ENCODE peak calls at places on chromosome 13, in seven cellular contexts. Q is PC-3, E is IMR-90, B is lung, M is tibial artery, Y is astrocyte, W is transverse colon. K is an unnamed sample. For H3K27me3, the result is how much of the 10 kb centered on the place peaks cover.

GRCh38 chr13:27053235-27053884 is 118.3 kb downstream of the USP12 start:
- DNase-seq in Q (no peak), E (no peak), B (no peak), M (no peak), Y (no peak), W (no peak), K (no peak)

GRCh38 chr13:62123409-62123808 is 707.8 kb upstream of the PCDH20 start:
- DNase-seq in Q (no peak), E (no peak), B (no peak), M (no peak), Y (no peak), W (no peak), K (no peak)

GRCh38 chr13:109720758-109721184 is 65.6 kb downstream of the IRS2 start:
- DNase-seq in Q (no peak), E (no peak), B (no peak), M (no peak), Y (no peak), W (no peak), K (no peak)

GRCh38 chr13:94660695-94661324 is 51.5 kb downstream of the SOX21 start:
- DNase-seq in Q (peak), E (peak), B (no peak), M (no peak), Y (peak), W (no peak), K (no peak)

GRCh38 chr13:55500694-55501093 is 1640.0 kb upstream of the PRR20A start:
- DNase-seq in Q (no peak), E (no peak), B (no peak), M (no peak), Y (no peak), W (no peak), K (no peak)

GRCh38 chr13:74134226-74134776 is at the start of gene KLF12:
- DNase-seq in Q (peak), E (peak), B (peak), M (peak), Y (peak), W (peak), K (no peak)

GRCh38 chr13:40533072-40533471 is 133.4 kb downstream of the FOXO1 start:
- DNase-seq in Q (no peak), E (no peak), B (no peak), M (no peak), Y (no peak), W (no peak), K (no peak)

GRCh38 chr13:92103673-92104296 is 705.4 kb downstream of the GPC5 start:
- DNase-seq in Q (peak), E (peak), B (no peak), M (no peak), Y (peak), W (no peak), K (no peak)

GRCh38 chr13:104327217-104327616 is 1261.0 kb upstream of the SLC10A2 start:
- DNase-seq in Q (no peak), E (no peak), B (no peak), M (no peak), Y (peak), W (no peak), K (no peak)

GRCh38 chr13:114004416-114005205 is 30.7 kb upstream of the C13orf46 start:
- DNase-seq in Q (no peak), E (peak), B (no peak), M (peak), Y (peak), W (no peak), K (no peak)

GRCh38 chr13:23743269-23743668 is 145.9 kb downstream of the MIPEP start:
- DNase-seq in Q (peak), E (no peak), B (no peak), M (no peak), Y (no peak), W (no peak), K (no peak)

GRCh38 chr13:51221674-51222509 is at the start of gene FAM124A:
- DNase-seq in Q (peak), E (peak), B (no peak), M (no peak), Y (no peak), W (peak), K (peak)
- TF ChIP-seq CTCF in Q (no peak), E (peak), B (no peak), M (no peak), Y (no peak), W (peak), K (no peak)

GRCh38 chr13:39411501-39411900 is 191.5 kb downstream of the LHFPL6 start:
- DNase-seq in Q (no peak), E (no peak), B (no peak), M (no peak), Y (no peak), W (no peak), K (no peak)

GRCh38 chr13:39407786-39408185 is 195.2 kb downstream of the LHFPL6 start:
- DNase-seq in Q (no peak), E (no peak), B (no peak), M (no peak), Y (no peak), W (no peak), K (no peak)

GRCh38 chr13:39408512-39408911 is 194.5 kb downstream of the LHFPL6 start:
- DNase-seq in Q (no peak), E (no peak), B (no peak), M (no peak), Y (no peak), W (no peak), K (no peak)

GRCh38 chr13:39407138-39407537 is 195.9 kb downstream of the LHFPL6 start:
- DNase-seq in Q (no peak), E (no peak), B (no peak), M (no peak), Y (no peak), W (no peak), K (no peak)

GRCh38 chr13:39410089-39410901 is 192.7 kb downstream of the LHFPL6 start:
- DNase-seq in Q (no peak), E (peak), B (no peak), M (no peak), Y (peak), W (no peak), K (peak)
- H3K4me3 ChIP-seq in Q (no peak), E (no peak), B (no peak), M (no peak), Y (no peak), W (no peak), K (no peak)

GRCh38 chr13:77378662-77379061 is 51.8 kb upstream of the MYCBP2 start:
- DNase-seq in Q (no peak), E (no peak), B (no peak), M (no peak), Y (no peak), W (no peak), K (no peak)

GRCh38 chr13:77383097-77383496 is 56.2 kb upstream of the MYCBP2 start:
- DNase-seq in Q (no peak), E (no peak), B (no peak), M (no peak), Y (no peak), W (no peak), K (no peak)

GRCh38 chr13:77377016-77377415 is 50.1 kb upstream of the MYCBP2 start:
- DNase-seq in Q (peak), E (no peak), B (no peak), M (no peak), Y (no peak), W (no peak), K (no peak)

GRCh38 chr13:77381059-77381458 is 54.2 kb upstream of the MYCBP2 start:
- DNase-seq in Q (no peak), E (no peak), B (no peak), M (no peak), Y (no peak), W (no peak), K (no peak)

GRCh38 chr13:77379508-77379907 is 52.6 kb upstream of the MYCBP2 start:
- DNase-seq in Q (no peak), E (no peak), B (no peak), M (no peak), Y (no peak), W (no peak), K (no peak)
- H3K27me3 ChIP-seq in Q (under half), E (under half), B (under half), M (under half), Y (under half), W (under half), K (under half)

DNA sequence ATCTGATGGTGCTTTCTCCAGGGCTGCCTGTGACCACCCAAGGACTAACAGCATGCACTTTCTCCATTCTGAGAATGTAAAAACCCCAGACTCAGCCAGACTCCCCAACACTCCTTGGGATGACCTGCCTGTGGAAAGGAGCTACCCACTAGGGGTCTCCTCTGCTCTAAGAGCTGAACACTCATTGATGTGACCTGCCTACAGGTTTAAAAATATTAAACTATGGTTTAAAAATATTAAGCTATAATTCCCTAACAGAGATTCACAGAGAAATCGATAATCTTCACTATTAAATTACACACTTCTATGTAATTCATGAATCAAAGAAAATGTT is 696.2 kb upstream of the SLITRK5 start:
- DNase-seq in Q (no peak), E (no peak), B (no peak), M (no peak), Y (no peak), W (no peak), K (no peak)
- TF ChIP-seq CTCF in Q (peak), E (peak), B (no peak), M (no peak), Y (no peak), W (no peak), K (no peak)

DNA sequence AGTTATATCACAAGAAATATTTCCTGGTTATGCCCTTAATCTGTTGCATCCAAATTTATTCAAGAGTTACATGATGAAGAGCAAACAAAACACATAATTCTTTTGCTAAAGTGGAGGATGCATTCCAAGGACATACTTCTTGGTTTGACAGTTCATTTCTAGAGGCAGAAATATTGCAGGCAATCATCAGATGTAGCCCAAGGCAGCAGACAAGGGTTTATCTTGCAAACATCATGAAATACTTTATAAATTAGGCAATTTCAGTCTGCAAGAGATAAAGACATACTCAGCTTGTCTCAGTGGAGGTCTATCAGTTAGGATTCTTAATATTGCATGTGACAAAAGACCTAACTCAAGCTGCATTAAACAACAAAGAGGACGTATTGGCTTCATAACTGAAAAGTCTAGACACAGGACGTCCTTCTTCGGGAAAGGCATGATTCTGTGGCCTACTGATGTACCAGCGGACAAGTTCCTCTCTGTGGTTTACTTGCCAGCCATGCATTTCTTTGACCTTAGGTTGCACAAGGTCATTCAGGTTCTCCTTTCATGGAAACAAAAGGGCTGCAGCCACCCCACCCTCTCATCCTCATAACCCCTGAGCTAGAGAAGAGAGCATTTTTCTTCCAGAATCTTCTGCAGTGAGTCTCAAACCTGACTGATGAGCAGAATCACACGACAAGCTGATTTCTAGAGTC is 204.0 kb downstream of the KATNAL1 start:
- DNase-seq in Q (no peak), E (no peak), B (no peak), M (no peak), Y (no peak), W (no peak), K (peak)
- H3K4me3 ChIP-seq in Q (no peak), E (no peak), B (no peak), M (no peak), Y (no peak), W (no peak), K (no peak)

GRCh38 chr13:96089749-96090239 is at the start of gene HS6ST3:
- DNase-seq in Q (peak), E (no peak), B (no peak), M (no peak), Y (no peak), W (no peak), K (peak)
- H3K27me3 ChIP-seq in Q (half or more), E (under half), B (under half), M (under half), Y (half or more), W (half or more), K (half or more)

GRCh38 chr13:36395280-36395679 is 37.0 kb upstream of the CCNA1 start:
- DNase-seq in Q (peak), E (peak), B (no peak), M (no peak), Y (peak), W (no peak), K (no peak)
- TF ChIP-seq CTCF in Q (peak), E (peak), B (no peak), M (peak), Y (peak), W (peak), K (peak)

DNA sequence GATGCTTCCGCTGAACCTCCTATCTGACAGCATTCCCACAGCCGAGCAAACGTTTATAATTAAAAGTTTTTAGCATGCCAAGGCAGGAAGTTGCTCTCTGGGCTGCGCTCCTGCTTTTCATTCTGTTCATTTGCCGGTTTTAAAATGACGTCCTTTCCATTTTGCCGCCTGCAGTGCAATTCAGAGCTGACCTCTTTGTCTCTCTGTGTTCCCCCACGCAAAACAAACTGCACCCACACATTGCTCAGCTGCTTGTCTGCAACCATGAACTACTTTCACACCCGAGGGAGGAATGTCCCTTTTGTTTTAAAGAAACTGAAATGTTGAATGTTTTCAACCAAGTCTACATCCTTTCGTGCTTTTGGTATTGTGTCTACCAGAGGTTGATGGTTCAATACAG is 416.5 kb downstream of the EFNB2 start:
- DNase-seq in Q (no peak), E (no peak), B (no peak), M (no peak), Y (peak), W (no peak), K (no peak)
- H3K4me3 ChIP-seq in Q (no peak), E (no peak), B (no peak), M (no peak), Y (no peak), W (no peak), K (no peak)

K was measured in HL-60.